ENCODE peak calls at places on chromosomes 1 and 21, in seven cellular contexts. One of them, this sample, is unnamed.
A peak's percentile ranks its signal among the peaks of the same experiment; 100 is the strongest.

GRCh38 chr1:204199579-204199978 is 3.3 kb upstream of the KISS1 start:
- DNase-seq in NCI-H460: no peak
- DNase-seq in CD4-positive, alpha-beta memory T cell: no peak
- DNase-seq in H9: no peak
- DNase-seq in NCI-H226: no peak
- DNase-seq in Calu3: no peak
- DNase-seq in T-helper 1 cell: no peak
- DNase-seq in this sample: no peak

GRCh38 chr1:23704834-23705495 is 13.4 kb downstream of the RPL11 start:
- DNase-seq in NCI-H460: no peak
- DNase-seq in CD4-positive, alpha-beta memory T cell: no peak
- DNase-seq in H9: no peak
- DNase-seq in NCI-H226: no peak
- DNase-seq in Calu3: no peak
- DNase-seq in T-helper 1 cell: no peak
- DNase-seq in this sample: no peak

GRCh38 chr1:3785458-3786157 is 10.7 kb downstream of the LRRC47 start:
- DNase-seq in NCI-H460: no peak
- DNase-seq in CD4-positive, alpha-beta memory T cell: no peak
- DNase-seq in H9: peak; percentile 73
- DNase-seq in NCI-H226: no peak
- DNase-seq in Calu3: no peak
- DNase-seq in T-helper 1 cell: no peak
- DNase-seq in this sample: no peak

GRCh38 chr1:13892671-13893325 is 192.8 kb downstream of the PRDM2 start:
- DNase-seq in NCI-H460: peak; percentile 1
- DNase-seq in CD4-positive, alpha-beta memory T cell: no peak
- DNase-seq in H9: peak; percentile 49
- DNase-seq in NCI-H226: no peak
- DNase-seq in Calu3: no peak
- DNase-seq in T-helper 1 cell: no peak
- DNase-seq in this sample: no peak

GRCh38 chr1:62528015-62528414 is 69.3 kb upstream of the ANGPTL3 start:
- DNase-seq in NCI-H460: no peak
- DNase-seq in CD4-positive, alpha-beta memory T cell: peak; percentile 12
- DNase-seq in H9: no peak
- DNase-seq in NCI-H226: no peak
- DNase-seq in Calu3: no peak
- DNase-seq in T-helper 1 cell: no peak
- DNase-seq in this sample: no peak

GRCh38 chr1:170619167-170620030 is 44.5 kb upstream of the PRRX1 start:
- DNase-seq in NCI-H460: no peak
- DNase-seq in CD4-positive, alpha-beta memory T cell: no peak
- DNase-seq in H9: no peak
- DNase-seq in NCI-H226: no peak
- DNase-seq in Calu3: peak; percentile 68
- DNase-seq in T-helper 1 cell: no peak
- DNase-seq in this sample: peak; percentile 48

GRCh38 chr1:221809101-221810029 is 67.5 kb upstream of the DUSP10 start:
- DNase-seq in NCI-H460: no peak
- DNase-seq in CD4-positive, alpha-beta memory T cell: no peak
- DNase-seq in H9: no peak
- DNase-seq in NCI-H226: no peak
- DNase-seq in Calu3: no peak
- DNase-seq in T-helper 1 cell: no peak
- DNase-seq in this sample: no peak

GRCh38 chr1:178645157-178645825 is 79.8 kb upstream of the RALGPS2 start:
- DNase-seq in NCI-H460: no peak
- DNase-seq in CD4-positive, alpha-beta memory T cell: no peak
- DNase-seq in H9: no peak
- DNase-seq in NCI-H226: no peak
- DNase-seq in Calu3: no peak
- DNase-seq in T-helper 1 cell: no peak
- DNase-seq in this sample: no peak

GRCh38 chr1:189349600-189349999 is 1128.1 kb downstream of the BRINP3 start:
- DNase-seq in NCI-H460: no peak
- DNase-seq in CD4-positive, alpha-beta memory T cell: no peak
- DNase-seq in H9: no peak
- DNase-seq in NCI-H226: no peak
- DNase-seq in Calu3: no peak
- DNase-seq in T-helper 1 cell: no peak
- DNase-seq in this sample: no peak

GRCh38 chr1:119651133-119651532 is 3.1 kb upstream of the ZNF697 start:
- DNase-seq in NCI-H460: no peak
- DNase-seq in CD4-positive, alpha-beta memory T cell: no peak
- DNase-seq in H9: no peak
- DNase-seq in NCI-H226: no peak
- DNase-seq in Calu3: no peak
- DNase-seq in T-helper 1 cell: no peak
- DNase-seq in this sample: no peak

GRCh38 chr1:37325509-37326437 is 148.6 kb upstream of the ZC3H12A start:
- DNase-seq in NCI-H460: no peak
- DNase-seq in CD4-positive, alpha-beta memory T cell: no peak
- DNase-seq in H9: peak; percentile 73
- DNase-seq in NCI-H226: no peak
- DNase-seq in Calu3: no peak
- DNase-seq in T-helper 1 cell: no peak
- DNase-seq in this sample: no peak

GRCh38 chr1:39841429-39841828 is 41.9 kb downstream of the TRIT1 start:
- DNase-seq in NCI-H460: no peak
- DNase-seq in CD4-positive, alpha-beta memory T cell: no peak
- DNase-seq in H9: no peak
- DNase-seq in NCI-H226: no peak
- DNase-seq in Calu3: no peak
- DNase-seq in T-helper 1 cell: no peak
- DNase-seq in this sample: no peak

GRCh38 chr21:30408782-30409494 is 13.1 kb downstream of the KRTAP13-1 start:
- DNase-seq in NCI-H460: peak; percentile 67
- DNase-seq in CD4-positive, alpha-beta memory T cell: no peak
- DNase-seq in H9: peak; percentile 98
- DNase-seq in NCI-H226: peak; percentile 75
- DNase-seq in Calu3: peak; percentile 12
- DNase-seq in T-helper 1 cell: no peak
- DNase-seq in this sample: peak; percentile 92

GRCh38 chr1:154759196-154759595 is 110.9 kb downstream of the KCNN3 start:
- DNase-seq in NCI-H460: no peak
- DNase-seq in CD4-positive, alpha-beta memory T cell: peak; percentile 9
- DNase-seq in H9: no peak
- DNase-seq in NCI-H226: no peak
- DNase-seq in Calu3: no peak
- DNase-seq in T-helper 1 cell: peak; percentile 15
- DNase-seq in this sample: no peak

GRCh38 chr1:31221072-31221471 is 18.6 kb downstream of the NKAIN1 start:
- DNase-seq in NCI-H460: no peak
- DNase-seq in CD4-positive, alpha-beta memory T cell: no peak
- DNase-seq in H9: no peak
- DNase-seq in NCI-H226: no peak
- DNase-seq in Calu3: no peak
- DNase-seq in T-helper 1 cell: no peak
- DNase-seq in this sample: no peak

GRCh38 chr1:33768106-33768505 is 95.8 kb upstream of the HMGB4 start:
- DNase-seq in NCI-H460: no peak
- DNase-seq in CD4-positive, alpha-beta memory T cell: no peak
- DNase-seq in H9: no peak
- DNase-seq in NCI-H226: no peak
- DNase-seq in Calu3: no peak
- DNase-seq in T-helper 1 cell: no peak
- DNase-seq in this sample: no peak

GRCh38 chr21:35648512-35648911 is 411.8 kb downstream of the SETD4 start:
- DNase-seq in NCI-H460: no peak
- DNase-seq in CD4-positive, alpha-beta memory T cell: no peak
- DNase-seq in H9: no peak
- DNase-seq in NCI-H226: no peak
- DNase-seq in Calu3: no peak
- DNase-seq in T-helper 1 cell: no peak
- DNase-seq in this sample: no peak